ENCODE peak calls at places on chromosomes 12 and 14, in seven cellular contexts. One of them, this sample, is unnamed.

GRCh38 chr12:31215521-31216232 is 110.3 kb downstream of the SINHCAF start:
- DNase-seq in left ventricle myocardium inferior: peak
- DNase-seq in dorsolateral prefrontal cortex: no peak
- DNase-seq in spleen: no peak
- DNase-seq in WERI-Rb-1: no peak
- DNase-seq in Peyer's patch: no peak
- DNase-seq in A549: no peak
- DNase-seq in this sample: no peak

GRCh38 chr14:55847766-55848165 is 267.8 kb downstream of the KTN1 start:
- DNase-seq in left ventricle myocardium inferior: no peak
- DNase-seq in dorsolateral prefrontal cortex: no peak
- DNase-seq in spleen: no peak
- DNase-seq in WERI-Rb-1: no peak
- DNase-seq in Peyer's patch: no peak
- DNase-seq in A549: no peak
- DNase-seq in this sample: no peak

GRCh38 chr12:47400251-47400650 is 305.6 kb downstream of the RPAP3 start:
- DNase-seq in left ventricle myocardium inferior: no peak
- DNase-seq in dorsolateral prefrontal cortex: no peak
- DNase-seq in spleen: no peak
- DNase-seq in WERI-Rb-1: no peak
- DNase-seq in Peyer's patch: no peak
- DNase-seq in A549: no peak
- DNase-seq in this sample: no peak

GRCh38 chr12:106113042-106113441 is 25.7 kb downstream of the NUAK1 start:
- DNase-seq in left ventricle myocardium inferior: no peak
- DNase-seq in dorsolateral prefrontal cortex: no peak
- DNase-seq in spleen: no peak
- DNase-seq in WERI-Rb-1: no peak
- DNase-seq in Peyer's patch: no peak
- DNase-seq in A549: no peak
- DNase-seq in this sample: no peak

GRCh38 chr12:19675361-19675760 is 236.1 kb downstream of the AEBP2 start:
- DNase-seq in left ventricle myocardium inferior: no peak
- DNase-seq in dorsolateral prefrontal cortex: no peak
- DNase-seq in spleen: no peak
- DNase-seq in WERI-Rb-1: no peak
- DNase-seq in Peyer's patch: no peak
- DNase-seq in A549: no peak
- DNase-seq in this sample: no peak

GRCh38 chr12:77049767-77050353 is 15.5 kb downstream of the E2F7 start:
- DNase-seq in left ventricle myocardium inferior: no peak
- DNase-seq in dorsolateral prefrontal cortex: no peak
- DNase-seq in spleen: no peak
- DNase-seq in WERI-Rb-1: peak
- DNase-seq in Peyer's patch: no peak
- DNase-seq in A549: peak
- DNase-seq in this sample: no peak

GRCh38 chr14:76546426-76547221 is 170.7 kb downstream of the ESRRB start:
- DNase-seq in left ventricle myocardium inferior: no peak
- DNase-seq in dorsolateral prefrontal cortex: no peak
- DNase-seq in spleen: no peak
- DNase-seq in WERI-Rb-1: peak
- DNase-seq in Peyer's patch: no peak
- DNase-seq in A549: peak
- DNase-seq in this sample: no peak

GRCh38 chr12:91777268-91777997 is 368.2 kb downstream of the BTG1 start:
- DNase-seq in left ventricle myocardium inferior: no peak
- DNase-seq in dorsolateral prefrontal cortex: no peak
- DNase-seq in spleen: no peak
- DNase-seq in WERI-Rb-1: no peak
- DNase-seq in Peyer's patch: no peak
- DNase-seq in A549: peak
- DNase-seq in this sample: no peak

GRCh38 chr14:69356903-69357543 is 41.1 kb downstream of the ERH start:
- DNase-seq in left ventricle myocardium inferior: no peak
- DNase-seq in dorsolateral prefrontal cortex: no peak
- DNase-seq in spleen: no peak
- DNase-seq in WERI-Rb-1: no peak
- DNase-seq in Peyer's patch: no peak
- DNase-seq in A549: no peak
- DNase-seq in this sample: no peak

GRCh38 chr12:108821407-108822397 is 35.7 kb downstream of the SSH1 start:
- DNase-seq in left ventricle myocardium inferior: no peak
- DNase-seq in dorsolateral prefrontal cortex: no peak
- DNase-seq in spleen: peak
- DNase-seq in WERI-Rb-1: no peak
- DNase-seq in Peyer's patch: no peak
- DNase-seq in A549: no peak
- DNase-seq in this sample: no peak

GRCh38 chr12:45666452-45667215 is 62.9 kb upstream of the ARID2 start:
- DNase-seq in left ventricle myocardium inferior: no peak
- DNase-seq in dorsolateral prefrontal cortex: no peak
- DNase-seq in spleen: no peak
- DNase-seq in WERI-Rb-1: no peak
- DNase-seq in Peyer's patch: no peak
- DNase-seq in A549: no peak
- DNase-seq in this sample: no peak

GRCh38 chr12:52358575-52359350 is 8.5 kb downstream of the KRT85 start:
- DNase-seq in left ventricle myocardium inferior: no peak
- DNase-seq in dorsolateral prefrontal cortex: no peak
- DNase-seq in spleen: peak
- DNase-seq in WERI-Rb-1: no peak
- DNase-seq in Peyer's patch: peak
- DNase-seq in A549: no peak
- DNase-seq in this sample: peak

GRCh38 chr14:67738740-67739504 is 37.2 kb downstream of the RDH12 start:
- DNase-seq in left ventricle myocardium inferior: peak
- DNase-seq in dorsolateral prefrontal cortex: no peak
- DNase-seq in spleen: no peak
- DNase-seq in WERI-Rb-1: no peak
- DNase-seq in Peyer's patch: no peak
- DNase-seq in A549: peak
- DNase-seq in this sample: no peak

GRCh38 chr14:75132374-75133086 is 5.7 kb upstream of the NEK9 start:
- DNase-seq in left ventricle myocardium inferior: no peak
- DNase-seq in dorsolateral prefrontal cortex: no peak
- DNase-seq in spleen: no peak
- DNase-seq in WERI-Rb-1: peak
- DNase-seq in Peyer's patch: peak
- DNase-seq in A549: peak
- DNase-seq in this sample: no peak

DNA sequence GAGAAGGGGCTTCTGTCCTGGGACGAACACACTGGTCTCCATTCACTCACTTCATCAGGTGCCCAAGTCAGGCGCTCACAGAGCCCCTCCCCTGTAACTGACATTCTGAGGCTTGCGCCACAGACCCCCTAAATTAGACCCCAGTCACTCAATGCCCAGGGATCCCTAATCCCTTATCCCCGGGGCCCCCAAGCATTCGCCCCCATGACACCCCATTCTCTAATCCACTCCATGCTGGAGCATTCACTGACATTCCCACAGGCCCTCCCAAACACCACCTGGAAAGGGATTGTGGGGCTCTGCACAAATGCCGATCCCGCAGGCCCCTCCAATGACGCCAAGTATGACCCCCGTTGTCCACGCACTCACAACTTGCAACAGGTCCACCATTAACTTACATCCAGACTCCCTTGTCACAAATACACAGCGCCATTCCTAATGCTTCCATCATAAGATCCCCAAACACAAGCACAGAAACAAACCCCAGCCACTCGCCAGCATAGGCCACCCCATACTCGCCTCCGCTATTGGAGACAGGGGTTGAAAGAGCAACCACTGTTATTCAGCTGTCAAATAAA is 1.5 kb downstream of the ZNF605 start:
- DNase-seq in left ventricle myocardium inferior: no peak
- DNase-seq in dorsolateral prefrontal cortex: no peak
- DNase-seq in spleen: peak
- DNase-seq in WERI-Rb-1: no peak
- DNase-seq in Peyer's patch: no peak
- DNase-seq in A549: no peak
- DNase-seq in this sample: no peak
- H3K4me3 ChIP-seq in left ventricle myocardium inferior: peak
- H3K4me3 ChIP-seq in dorsolateral prefrontal cortex: peak
- H3K4me3 ChIP-seq in spleen: peak
- H3K4me3 ChIP-seq in WERI-Rb-1: peak
- H3K4me3 ChIP-seq in Peyer's patch: no peak
- H3K4me3 ChIP-seq in A549: no peak
- H3K4me3 ChIP-seq in this sample: no peak

GRCh38 chr12:50190859-50191258 is 23.7 kb upstream of the CERS5 start:
- DNase-seq in left ventricle myocardium inferior: no peak
- DNase-seq in dorsolateral prefrontal cortex: no peak
- DNase-seq in spleen: no peak
- DNase-seq in WERI-Rb-1: no peak
- DNase-seq in Peyer's patch: no peak
- DNase-seq in A549: no peak
- DNase-seq in this sample: no peak

GRCh38 chr12:50195832-50196231 is 28.7 kb upstream of the CERS5 start:
- DNase-seq in left ventricle myocardium inferior: no peak
- DNase-seq in dorsolateral prefrontal cortex: no peak
- DNase-seq in spleen: no peak
- DNase-seq in WERI-Rb-1: no peak
- DNase-seq in Peyer's patch: no peak
- DNase-seq in A549: no peak
- DNase-seq in this sample: no peak

GRCh38 chr12:50196537-50196936 is 29.4 kb upstream of the CERS5 start:
- DNase-seq in left ventricle myocardium inferior: no peak
- DNase-seq in dorsolateral prefrontal cortex: no peak
- DNase-seq in spleen: no peak
- DNase-seq in WERI-Rb-1: no peak
- DNase-seq in Peyer's patch: no peak
- DNase-seq in A549: no peak
- DNase-seq in this sample: no peak

GRCh38 chr12:50192241-50192640 is 25.1 kb upstream of the CERS5 start:
- DNase-seq in left ventricle myocardium inferior: no peak
- DNase-seq in dorsolateral prefrontal cortex: no peak
- DNase-seq in spleen: no peak
- DNase-seq in WERI-Rb-1: no peak
- DNase-seq in Peyer's patch: no peak
- DNase-seq in A549: no peak
- DNase-seq in this sample: no peak

DNA sequence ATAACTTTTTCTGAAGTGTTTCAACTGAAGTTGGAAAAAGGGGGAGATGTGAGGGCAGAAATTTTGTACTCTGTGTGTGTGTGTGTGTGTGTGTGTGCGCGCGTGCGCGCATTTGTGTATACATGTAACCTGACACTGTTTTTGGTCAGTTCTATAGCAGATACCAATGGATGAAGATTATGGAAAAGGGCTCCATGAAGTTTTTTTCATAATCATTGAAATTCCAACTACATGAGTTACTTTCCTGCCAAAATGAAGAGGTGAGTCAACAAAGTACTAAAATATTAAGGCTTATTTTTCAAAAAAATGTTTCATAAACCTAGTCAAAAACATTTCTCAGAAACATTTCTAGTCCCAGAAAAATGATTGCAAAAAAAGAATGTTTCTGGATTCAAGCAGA is 25.7 kb upstream of the CERS5 start:
- DNase-seq in left ventricle myocardium inferior: no peak
- DNase-seq in dorsolateral prefrontal cortex: no peak
- DNase-seq in spleen: no peak
- DNase-seq in WERI-Rb-1: no peak
- DNase-seq in Peyer's patch: no peak
- DNase-seq in A549: no peak
- DNase-seq in this sample: no peak
- H3K27ac ChIP-seq in left ventricle myocardium inferior: no peak
- H3K27ac ChIP-seq in dorsolateral prefrontal cortex: no peak
- H3K27ac ChIP-seq in spleen: no peak
- H3K27ac ChIP-seq in WERI-Rb-1: no peak
- H3K27ac ChIP-seq in Peyer's patch: peak
- H3K27ac ChIP-seq in A549: no peak
- H3K27ac ChIP-seq in this sample: no peak

DNA sequence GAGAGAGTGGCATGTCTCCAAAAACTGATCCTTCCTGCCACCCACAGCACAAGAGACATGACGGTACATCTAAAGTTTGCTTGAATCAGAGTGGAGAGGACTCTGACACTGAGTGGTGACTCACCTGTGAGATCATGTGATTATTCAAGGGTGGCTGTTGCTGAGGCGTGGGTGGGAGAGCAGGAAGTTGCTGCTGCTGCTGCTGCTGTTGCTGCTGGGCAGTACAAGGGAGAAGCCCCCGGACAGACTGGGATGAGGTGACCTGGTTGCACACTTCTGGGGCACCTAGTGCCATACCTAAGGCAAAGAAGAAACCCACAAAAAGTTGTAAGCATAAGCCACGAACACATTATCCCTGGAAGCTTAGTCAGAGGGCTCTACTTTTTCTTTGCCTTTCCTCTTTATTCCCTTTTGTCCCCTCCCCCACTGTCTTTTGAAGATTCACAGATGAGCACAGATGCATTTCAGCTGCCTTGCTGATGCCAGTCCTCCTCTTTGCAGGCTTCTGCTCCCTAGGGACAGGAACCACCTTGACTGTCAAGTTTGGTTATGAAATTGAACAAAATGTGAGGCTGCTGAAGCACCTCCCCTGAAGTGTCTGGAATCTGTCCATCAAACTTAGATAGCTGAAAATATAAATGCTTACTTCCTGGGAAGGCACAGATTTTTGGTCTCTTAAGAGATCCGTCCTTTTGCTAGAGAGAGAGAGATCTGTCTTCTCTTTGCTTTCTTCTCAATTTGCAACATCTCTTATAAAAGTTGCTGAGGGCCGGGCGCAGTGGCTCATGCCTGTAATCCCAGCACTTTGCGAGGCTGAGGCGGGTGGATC is 29.5 kb upstream of the STAC3 start:
- DNase-seq in left ventricle myocardium inferior: no peak
- DNase-seq in dorsolateral prefrontal cortex: no peak
- DNase-seq in spleen: peak
- DNase-seq in WERI-Rb-1: no peak
- DNase-seq in Peyer's patch: peak
- DNase-seq in A549: peak
- DNase-seq in this sample: peak
- H3K4me3 ChIP-seq in left ventricle myocardium inferior: no peak
- H3K4me3 ChIP-seq in dorsolateral prefrontal cortex: no peak
- H3K4me3 ChIP-seq in spleen: no peak
- H3K4me3 ChIP-seq in WERI-Rb-1: no peak
- H3K4me3 ChIP-seq in Peyer's patch: no peak
- H3K4me3 ChIP-seq in A549: no peak
- H3K4me3 ChIP-seq in this sample: peak

DNA sequence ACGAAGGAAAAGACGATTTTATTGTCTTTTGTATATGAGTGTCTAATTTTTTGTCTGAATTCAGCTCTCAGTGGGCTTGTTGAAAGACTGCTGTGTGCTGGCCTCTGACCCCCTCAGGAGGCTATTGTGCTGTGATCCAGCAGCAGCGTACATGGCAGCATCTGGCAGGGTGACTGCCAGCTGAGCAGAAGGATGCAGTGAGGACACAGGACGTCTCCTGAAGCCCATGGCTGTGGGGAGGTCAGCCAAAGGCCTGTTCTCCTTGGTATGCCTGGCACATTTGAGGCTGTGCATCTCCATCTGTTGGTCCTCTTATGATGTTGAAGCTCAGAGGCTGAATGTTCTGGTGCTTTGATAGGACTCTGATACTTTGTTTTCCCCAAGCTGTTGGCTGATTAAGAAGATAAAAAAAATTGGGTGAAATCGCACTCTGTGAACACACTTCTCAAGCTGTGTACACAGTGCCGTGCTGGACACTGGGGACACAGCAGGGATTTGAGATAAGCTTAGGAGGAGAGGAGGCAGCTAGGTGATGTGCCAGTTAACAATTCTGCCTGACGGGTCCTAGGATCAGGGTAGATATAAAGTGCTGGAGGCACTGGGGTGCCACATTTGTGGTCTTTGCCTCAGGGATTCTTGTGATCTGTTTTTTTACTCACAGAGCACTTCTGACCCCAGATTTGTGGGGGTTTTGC is 37.5 kb downstream of the EID3 start:
- DNase-seq in left ventricle myocardium inferior: no peak
- DNase-seq in dorsolateral prefrontal cortex: peak
- DNase-seq in spleen: no peak
- DNase-seq in WERI-Rb-1: no peak
- DNase-seq in Peyer's patch: no peak
- DNase-seq in A549: peak
- DNase-seq in this sample: no peak
- H3K27ac ChIP-seq in left ventricle myocardium inferior: peak
- H3K27ac ChIP-seq in dorsolateral prefrontal cortex: peak
- H3K27ac ChIP-seq in spleen: no peak
- H3K27ac ChIP-seq in WERI-Rb-1: no peak
- H3K27ac ChIP-seq in Peyer's patch: no peak
- H3K27ac ChIP-seq in A549: peak
- H3K27ac ChIP-seq in this sample: no peak

This sample was measured in CD8-positive, alpha-beta memory T cell.